ENCODE peak calls at places on chromosomes 3 and 15, in eight cellular contexts. G, L, F, U, T, S, W and M are unnamed samples. For H3K36me3, the result is how much of the 10 kb centered on the place peaks cover.

GRCh38 chr3:23075478-23075877 is 127.6 kb upstream of the UBE2E2 start:
- DNase-seq in F (no peak), L (peak), U (no peak), T (no peak), S (no peak), W (no peak), G (no peak), M (no peak)

GRCh38 chr3:4680881-4681300 is 187.7 kb downstream of the ITPR1 start:
- DNase-seq in G (no peak), W (no peak), T (no peak), F (no peak), L (peak), S (no peak), U (no peak), M (no peak)

GRCh38 chr3:194270627-194271458 is 80.3 kb downstream of the CPN2 start:
- DNase-seq in L (peak), G (peak), U (no peak), S (peak), W (peak), F (no peak), T (peak), M (no peak)

GRCh38 chr3:173733029-173733652 is 335.6 kb downstream of the NLGN1 start:
- DNase-seq in L (peak), T (no peak), G (no peak), W (no peak), U (peak), S (no peak), F (no peak), M (no peak)

GRCh38 chr3:77102916-77103769 is 63.2 kb downstream of the ROBO2 start:
- DNase-seq in W (no peak), F (no peak), T (no peak), S (no peak), G (no peak), U (no peak), L (no peak), M (no peak)

GRCh38 chr3:184734903-184735630 is 23.2 kb upstream of the MAGEF1 start:
- DNase-seq in G (no peak), L (no peak), F (no peak), U (no peak), W (no peak), S (no peak), T (no peak), M (no peak)

GRCh38 chr3:10357592-10358308 is 36.8 kb upstream of the SEC13 start:
- DNase-seq in U (no peak), W (no peak), T (no peak), S (no peak), G (no peak), F (no peak), L (peak), M (no peak)

GRCh38 chr3:120264963-120265362 is 20.1 kb downstream of the GPR156 start:
- DNase-seq in U (no peak), W (no peak), L (no peak), S (no peak), F (no peak), T (no peak), G (no peak), M (no peak)

GRCh38 chr3:116034797-116035196 is 410.5 kb downstream of the LSAMP start:
- DNase-seq in W (no peak), G (no peak), L (no peak), F (no peak), U (no peak), T (no peak), S (no peak), M (no peak)

GRCh38 chr15:80850941-80851451 is 71.8 kb downstream of the CEMIP start:
- DNase-seq in W (no peak), F (no peak), L (no peak), S (no peak), G (no peak), U (no peak), T (no peak), M (no peak)

GRCh38 chr3:191882289-191882688 is 421.3 kb downstream of the PYDC2 start:
- DNase-seq in W (no peak), L (no peak), G (no peak), F (no peak), U (no peak), T (no peak), S (no peak), M (no peak)

GRCh38 chr3:21256932-21257331 is 494.1 kb downstream of the ZNF385D start:
- DNase-seq in L (peak), G (no peak), S (no peak), F (no peak), W (no peak), U (no peak), T (no peak), M (no peak)

GRCh38 chr3:9768376-9768775 is 1.4 kb downstream of the CAMK1 start:
- DNase-seq in S (no peak), G (no peak), T (no peak), W (no peak), F (no peak), U (no peak), L (no peak), M (no peak)

GRCh38 chr15:67824900-67825879 is at the start of gene SKOR1:
- DNase-seq in W (no peak), F (no peak), S (no peak), T (no peak), U (no peak), G (no peak), L (peak), M (no peak)

GRCh38 chr3:190076138-190076537 is 44.6 kb downstream of the P3H2 start:
- DNase-seq in F (no peak), S (no peak), T (no peak), W (no peak), G (no peak), U (no peak), L (peak), M (no peak)

GRCh38 chr15:73442968-73443367 is at the start of gene REC114:
- DNase-seq in W (no peak), T (no peak), G (no peak), U (no peak), F (peak), S (no peak), L (no peak), M (no peak)

GRCh38 chr15:73851679-73852078 is 21.7 kb upstream of the TBC1D21 start:
- DNase-seq in T (no peak), W (peak), G (no peak), U (peak), L (peak), F (peak), S (no peak), M (no peak)

GRCh38 chr3:191136347-191136746 is 62.7 kb upstream of the OSTN start:
- DNase-seq in F (no peak), W (no peak), U (peak), T (no peak), G (no peak), L (peak), S (no peak), M (no peak)

GRCh38 chr3:146222204-146223046 is 28.5 kb downstream of the PLSCR4 start:
- DNase-seq in U (no peak), W (peak), F (no peak), G (no peak), T (no peak), L (peak), S (no peak), M (no peak)

GRCh38 chr3:182122779-182123178 is 411.1 kb downstream of the SOX2 start:
- DNase-seq in W (no peak), F (no peak), L (no peak), U (no peak), G (no peak), S (no peak), T (no peak), M (no peak)

GRCh38 chr15:91413142-91413541 is 313.1 kb downstream of the SV2B start:
- DNase-seq in G (no peak), U (no peak), F (no peak), S (no peak), T (no peak), L (no peak), W (no peak), M (no peak)

GRCh38 chr3:138600341-138600740 is 6.3 kb upstream of the CEP70 start:
- DNase-seq in G (no peak), U (no peak), S (no peak), F (no peak), W (no peak), L (no peak), T (no peak), M (no peak)

GRCh38 chr3:123831420-123831819 is 52.7 kb downstream of the MYLK start:
- DNase-seq in F (no peak), G (no peak), W (no peak), L (no peak), U (no peak), S (no peak), T (no peak), M (no peak)

GRCh38 chr15:80967451-80967850 is 22.2 kb downstream of the MESD start:
- DNase-seq in L (peak), S (no peak), T (no peak), F (no peak), G (no peak), W (no peak), U (no peak), M (no peak)

GRCh38 chr3:27877122-27878011 is 155.2 kb upstream of the EOMES start:
- DNase-seq in W (no peak), T (no peak), F (no peak), G (no peak), S (no peak), U (no peak), L (no peak), M (no peak)

GRCh38 chr3:32404714-32405113 is 13.1 kb downstream of the CMTM7 start:
- DNase-seq in G (no peak), S (no peak), F (no peak), W (no peak), U (no peak), T (no peak), L (no peak), M (no peak)

GRCh38 chr3:124966557-124967480 is 32.3 kb upstream of the MUC13 start:
- DNase-seq in G (no peak), T (no peak), U (no peak), L (no peak), F (no peak), S (no peak), W (no peak), M (no peak)

GRCh38 chr3:101940521-101940992 is 91.2 kb downstream of the NFKBIZ start:
- DNase-seq in U (no peak), F (peak), W (no peak), L (peak), T (peak), G (peak), S (no peak), M (no peak)

GRCh38 chr3:153244961-153245360 is 82.9 kb downstream of the RAP2B start:
- DNase-seq in L (peak), S (no peak), G (no peak), W (no peak), T (no peak), U (no peak), F (no peak), M (no peak)

GRCh38 chr15:20357139-20358065 is 184.2 kb downstream of the GOLGA6L6 start:
- DNase-seq in F (peak), S (peak), G (peak), L (no peak), W (no peak), U (no peak), T (no peak), M (no peak)

GRCh38 chr15:95347846-95348245 is 982.7 kb upstream of the NR2F2 start:
- DNase-seq in F (no peak), S (no peak), L (no peak), U (no peak), W (no peak), T (no peak), G (no peak), M (no peak)

GRCh38 chr3:8561365-8561764 is 59.7 kb downstream of the LMCD1 start:
- DNase-seq in F (no peak), U (no peak), G (peak), T (peak), S (no peak), L (peak), W (no peak), M (no peak)

GRCh38 chr15:57565326-57565725 is 26.4 kb upstream of the MYZAP start:
- DNase-seq in U (no peak), F (no peak), T (no peak), L (no peak), S (no peak), G (no peak), W (peak), M (no peak)

GRCh38 chr3:8576841-8577553 is 67.6 kb downstream of the SSUH2 start:
- DNase-seq in W (no peak), G (no peak), L (peak), U (no peak), S (no peak), F (no peak), T (no peak), M (no peak)

GRCh38 chr15:89912145-89912673 is 543 bp downstream of the ARPIN start:
- DNase-seq in T (peak), U (no peak), S (no peak), W (peak), L (peak), F (no peak), G (peak), M (no peak)

GRCh38 chr3:141311496-141312358 is 56.6 kb upstream of the ZBTB38 start:
- DNase-seq in G (peak), S (peak), L (peak), F (peak), W (peak), U (peak), T (peak), M (peak)

GRCh38 chr3:178193846-178194245 is 342.4 kb upstream of the KCNMB2 start:
- DNase-seq in W (no peak), S (no peak), T (no peak), G (no peak), U (peak), L (no peak), F (no peak), M (no peak)

GRCh38 chr3:18740631-18741583 is 315.8 kb upstream of the SATB1 start:
- DNase-seq in T (no peak), L (no peak), W (peak), G (no peak), U (peak), F (no peak), S (no peak), M (peak)

GRCh38 chr3:156750191-156750873 is 75.8 kb upstream of the LEKR1 start:
- DNase-seq in W (no peak), G (no peak), T (no peak), S (no peak), L (peak), U (no peak), F (no peak), M (no peak)

GRCh38 chr3:112130638-112130993 is 2.4 kb downstream of the GCSAM start:
- DNase-seq in S (no peak), U (no peak), T (no peak), F (no peak), W (no peak), G (no peak), L (no peak), M (no peak)
- TF ChIP-seq CTCF in S (no peak), U (no peak), T (no peak), F (no peak), W (no peak), G (no peak), L (no peak), M (no peak)

GRCh38 chr3:136078421-136079364 is 113.2 kb downstream of the PPP2R3A start:
- DNase-seq in T (no peak), L (peak), S (no peak), U (peak), G (no peak), F (peak), W (no peak), M (no peak)

GRCh38 chr3:136075218-136075808 is 109.8 kb downstream of the PPP2R3A start:
- DNase-seq in L (peak), T (peak), U (peak), G (peak), F (peak), W (peak), S (no peak), M (peak)

GRCh38 chr3:136070953-136071949 is 105.7 kb downstream of the PPP2R3A start:
- DNase-seq in T (peak), L (peak), S (no peak), G (no peak), W (no peak), U (peak), F (no peak), M (no peak)

GRCh38 chr3:136075816-136076215 is 110.3 kb downstream of the PPP2R3A start:
- DNase-seq in F (no peak), W (no peak), L (peak), G (no peak), U (no peak), T (no peak), S (no peak), M (no peak)

GRCh38 chr3:136074546-136074945 is 109.0 kb downstream of the PPP2R3A start:
- DNase-seq in U (no peak), S (no peak), L (peak), G (no peak), W (no peak), F (no peak), T (no peak), M (no peak)
- H3K4me3 ChIP-seq in U (no peak), S (no peak), L (no peak), G (no peak), W (no peak), F (no peak), T (no peak), M (no peak)

GRCh38 chr3:183378008-183378407 is 50.4 kb downstream of the MCF2L2 start:
- DNase-seq in G (no peak), F (no peak), L (no peak), T (no peak), U (no peak), W (peak), S (no peak), M (no peak)
- H3K36me3 ChIP-seq in G (under half), F (under half), L (under half), T (under half), U (under half), W (under half), S (under half), M (under half)

DNA sequence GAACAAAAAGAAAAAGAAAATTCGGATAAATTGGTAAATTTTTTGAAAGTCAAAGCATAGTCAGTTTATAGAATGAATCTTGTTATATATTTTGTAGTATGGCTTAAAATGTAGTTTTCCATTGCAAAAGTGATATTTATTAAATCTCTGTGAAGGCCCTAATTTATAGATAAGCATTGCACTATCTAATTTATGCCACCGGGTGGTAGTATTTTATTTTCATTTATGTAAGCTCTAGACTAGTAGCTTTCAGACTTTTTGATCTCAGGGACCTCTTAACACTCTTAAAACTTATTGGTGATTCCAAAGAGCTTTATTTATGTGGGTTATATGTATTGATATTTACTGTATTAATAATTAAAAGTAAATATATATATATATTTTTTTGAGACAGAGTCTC is 133.9 kb upstream of the LRRFIP2 start:
- DNase-seq in L (peak), G (no peak), T (no peak), W (no peak), S (no peak), F (no peak), U (peak), M (no peak)
- TF ChIP-seq CTCF in L (peak), G (peak), T (peak), W (peak), S (peak), F (no peak), U (peak), M (peak)

DNA sequence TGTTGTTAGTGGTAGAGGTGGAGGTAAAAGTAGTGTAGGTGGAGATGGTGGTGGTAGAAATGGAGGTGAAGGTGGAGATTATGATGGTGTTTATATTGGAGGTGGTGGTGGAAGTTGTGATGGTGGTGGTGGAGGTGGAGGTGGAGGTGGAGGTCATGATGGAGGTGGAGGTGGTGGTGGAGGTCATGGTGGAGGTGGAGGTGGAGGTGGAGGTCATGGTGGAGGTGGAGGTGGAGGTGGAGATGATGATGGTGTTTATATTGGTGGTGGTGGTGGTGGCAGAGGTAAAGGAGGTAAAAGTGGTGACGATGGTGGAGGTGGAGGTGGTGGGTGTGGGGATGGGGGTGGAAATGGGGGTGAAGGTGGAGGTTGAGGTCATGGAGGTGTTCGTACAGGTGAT is 107.8 kb downstream of the ASB7 start:
- DNase-seq in S (no peak), F (no peak), G (no peak), U (no peak), L (no peak), W (no peak), T (no peak), M (no peak)
- H3K4me3 ChIP-seq in S (no peak), F (no peak), G (no peak), U (no peak), L (no peak), W (no peak), T (no peak), M (no peak)

GRCh38 chr3:197593046-197593380 is 37.2 kb upstream of the BDH1 start:
- DNase-seq in T (no peak), G (no peak), W (no peak), F (no peak), L (no peak), S (no peak), U (no peak), M (no peak)

GRCh38 chr3:197590313-197590962 is 34.7 kb upstream of the BDH1 start:
- DNase-seq in U (no peak), W (peak), F (no peak), L (no peak), T (no peak), S (no peak), G (no peak), M (no peak)

GRCh38 chr3:197589545-197589944 is 33.8 kb upstream of the BDH1 start:
- DNase-seq in G (no peak), W (no peak), L (no peak), S (no peak), F (no peak), U (no peak), T (no peak), M (no peak)

GRCh38 chr3:197591816-197592215 is 36.0 kb upstream of the BDH1 start:
- DNase-seq in U (no peak), G (no peak), F (no peak), L (no peak), S (no peak), W (no peak), T (no peak), M (no peak)

DNA sequence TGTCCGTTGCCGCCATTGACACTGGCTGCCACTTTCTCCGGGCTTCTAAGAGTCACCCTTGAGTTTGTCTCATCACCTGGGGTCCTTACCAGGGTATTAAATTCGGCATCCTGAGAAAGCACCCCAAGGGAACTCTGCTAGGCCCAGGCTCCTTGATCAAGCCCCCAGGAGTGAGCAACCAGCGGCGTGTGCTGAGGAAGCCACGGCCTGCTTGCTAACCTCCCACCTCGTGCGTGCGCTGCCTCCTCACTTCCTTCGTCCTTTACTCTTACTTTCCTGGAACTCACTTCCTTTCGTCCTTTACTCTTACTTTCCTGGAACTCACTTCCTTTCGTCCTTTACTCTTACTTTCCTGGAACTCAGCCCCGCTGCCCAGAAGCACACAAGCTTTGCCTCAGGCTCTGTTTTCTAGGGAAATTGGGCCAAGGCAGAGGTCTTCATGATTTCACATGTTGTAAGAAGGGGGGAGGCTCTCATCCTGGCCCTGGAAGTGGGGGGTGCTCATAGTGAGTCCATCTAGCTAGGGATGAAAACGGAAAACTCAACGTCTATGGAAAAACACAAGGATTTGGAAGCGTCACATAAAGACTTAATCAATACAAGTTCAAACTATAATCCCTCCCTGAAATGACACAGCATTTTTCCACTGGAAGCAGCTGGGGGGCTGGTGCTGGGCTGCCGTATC is 36.7 kb upstream of the BDH1 start:
- DNase-seq in G (no peak), S (no peak), T (no peak), U (no peak), W (no peak), F (peak), L (no peak), M (no peak)
- H3K36me3 ChIP-seq in G (under half), S (under half), T (under half), U (under half), W (under half), F (under half), L (under half), M (under half)

GRCh38 chr3:58135712-58136543 is 74.8 kb downstream of the DNASE1L3 start:
- DNase-seq in G (no peak), W (no peak), S (no peak), U (no peak), T (peak), F (no peak), L (peak), M (no peak)
- TF ChIP-seq CTCF in G (no peak), W (no peak), S (peak), U (peak), T (peak), F (no peak), L (peak), M (peak)